ENCODE peak calls at places on chromosomes 7 and 10, in six cellular contexts. U is cardiac muscle cell, L is fibroblast of lung, I is AG10803, W is NB4, X is hepatocyte. H is an unnamed sample.

GRCh38 chr10:53025172-53025651 is 252.6 kb upstream of the MBL2 start:
- DNase-seq in U (peak; percentile 50), L (peak; percentile 6), I (no peak), W (no peak), X (no peak), H (no peak)

GRCh38 chr10:117259279-117259678 is 18.4 kb downstream of the SLC18A2 start:
- DNase-seq in U (no peak), L (no peak), I (no peak), W (peak; percentile 35), X (no peak), H (no peak)

GRCh38 chr10:3711918-3712317 is 73.1 kb downstream of the KLF6 start:
- DNase-seq in U (no peak), L (no peak), I (no peak), W (no peak), X (no peak), H (no peak)

GRCh38 chr7:52634996-52635395 is 400.4 kb upstream of the POM121L12 start:
- DNase-seq in U (peak; percentile 28), L (peak; percentile 63), I (no peak), W (no peak), X (peak; percentile 65), H (no peak)

GRCh38 chr7:37180828-37181549 is 267.7 kb downstream of the ELMO1 start:
- DNase-seq in U (no peak), L (no peak), I (no peak), W (no peak), X (no peak), H (no peak)

GRCh38 chr7:8035647-8036518 is 67.3 kb downstream of the GLCCI1 start:
- DNase-seq in U (peak; percentile 6), L (peak; percentile 25), I (peak; percentile 45), W (peak; percentile 63), X (peak; percentile 13), H (peak; percentile 56)

GRCh38 chr10:122127943-122128342 is 139.0 kb downstream of the TACC2 start:
- DNase-seq in U (peak; percentile 50), L (peak; percentile 71), I (no peak), W (no peak), X (peak; percentile 59), H (no peak)

GRCh38 chr10:96747734-96748550 is 27.6 kb upstream of the PIK3AP1 start:
- DNase-seq in U (no peak), L (no peak), I (no peak), W (peak; percentile 86), X (no peak), H (no peak)

GRCh38 chr10:114332808-114333207 is 71.5 kb downstream of the AFAP1L2 start:
- DNase-seq in U (no peak), L (no peak), I (peak; percentile 31), W (no peak), X (no peak), H (peak; percentile 20)

GRCh38 chr7:44075296-44076075 is 6.8 kb downstream of the POLM start:
- DNase-seq in U (no peak), L (no peak), I (no peak), W (no peak), X (no peak), H (no peak)

GRCh38 chr10:3623746-3624145 is 161.3 kb downstream of the KLF6 start:
- DNase-seq in U (peak; percentile 3), L (peak; percentile 86), I (peak; percentile 79), W (no peak), X (no peak), H (peak; percentile 14)

GRCh38 chr7:152341039-152341913 is 94.5 kb downstream of the KMT2C start:
- DNase-seq in U (peak; percentile 46), L (peak; percentile 64), I (peak; percentile 66), W (peak; percentile 60), X (peak; percentile 67), H (peak; percentile 79)

GRCh38 chr10:32981760-32982159 is 23.7 kb upstream of the ITGB1 start:
- DNase-seq in U (peak; percentile 12), L (peak; percentile 75), I (peak; percentile 61), W (peak; percentile 47), X (peak; percentile 62), H (peak; percentile 71)

GRCh38 chr10:126598009-126598408 is 72.5 kb downstream of the C10orf90 start:
- DNase-seq in U (peak; percentile 48), L (peak; percentile 26), I (peak; percentile 31), W (peak; percentile 50), X (peak; percentile 59), H (peak; percentile 59)

GRCh38 chr7:47852330-47853245 is 95.7 kb downstream of the PKD1L1 start:
- DNase-seq in U (peak; percentile 18), L (no peak), I (no peak), W (no peak), X (no peak), H (peak; percentile 16)

GRCh38 chr7:140454657-140455015 is 24.7 kb downstream of the MKRN1 start:
- DNase-seq in U (no peak), L (no peak), I (no peak), W (no peak), X (no peak), H (no peak)

GRCh38 chr7:30070052-30070451 is 41.8 kb downstream of the PLEKHA8 start:
- DNase-seq in U (no peak), L (no peak), I (no peak), W (no peak), X (no peak), H (no peak)

GRCh38 chr10:86955501-86956194 is 1.8 kb downstream of the MMRN2 start:
- DNase-seq in U (no peak), L (no peak), I (no peak), W (no peak), X (no peak), H (no peak)

DNA sequence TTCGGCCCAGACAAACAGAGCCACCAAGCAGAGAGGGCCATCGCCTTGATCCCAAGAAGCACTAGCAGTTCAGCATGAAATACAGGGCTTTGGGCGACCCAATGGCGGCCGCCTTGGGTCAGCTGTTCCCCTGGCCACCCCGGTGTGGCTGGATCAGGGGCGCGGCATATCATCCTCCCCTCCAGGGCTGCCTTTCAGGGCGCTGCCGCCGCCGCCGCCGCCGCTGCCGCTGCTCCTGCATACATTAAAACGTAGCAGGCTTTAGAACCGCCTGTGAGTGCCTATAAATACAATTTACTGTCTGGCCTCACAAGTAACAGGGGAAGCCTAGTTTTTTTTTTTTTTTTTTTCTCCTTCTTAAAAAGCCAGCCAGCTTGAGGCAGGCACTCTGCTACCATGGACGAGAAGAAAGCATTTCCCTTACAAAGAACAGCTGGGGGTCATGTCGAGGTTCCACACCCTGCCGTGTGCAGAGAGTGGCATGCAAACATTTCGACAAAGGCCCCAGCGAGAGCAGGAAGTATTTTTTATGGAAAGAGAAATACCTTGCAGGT is 57.7 kb upstream of the EFCAB10 start:
- DNase-seq in U (peak; percentile 76), L (no peak), I (no peak), W (no peak), X (peak; percentile 48), H (no peak)
- H3K4me3 ChIP-seq in U (peak overlapping the region; percentile 5), L (no peak overlapping the region), I (no peak overlapping the region), W (no peak overlapping the region), X (no peak overlapping the region), H (no peak overlapping the region)

GRCh38 chr7:19108985-19109946 is 8.2 kb downstream of the TWIST1 start:
- DNase-seq in U (no peak), L (no peak), I (no peak), W (no peak), X (no peak), H (no peak)

GRCh38 chr7:19111474-19112143 is 5.8 kb downstream of the TWIST1 start:
- DNase-seq in U (peak; percentile 12), L (no peak), I (no peak), W (no peak), X (no peak), H (peak; percentile 53)

GRCh38 chr7:19112290-19113000 is 5.0 kb downstream of the TWIST1 start:
- DNase-seq in U (peak; percentile 28), L (peak; percentile 87), I (peak; percentile 91), W (no peak), X (no peak), H (peak; percentile 88)

GRCh38 chr7:19110778-19111175 is 6.7 kb downstream of the TWIST1 start:
- DNase-seq in U (no peak), L (no peak), I (no peak), W (no peak), X (no peak), H (peak; percentile 49)

GRCh38 chr7:19110026-19110777 is 7.2 kb downstream of the TWIST1 start:
- DNase-seq in U (no peak), L (no peak), I (no peak), W (no peak), X (no peak), H (peak; percentile 31)
- H3K4me3 ChIP-seq in U (no peak overlapping the region), L (no peak overlapping the region), I (peak overlapping the region; percentile 99), W (no peak overlapping the region), X (no peak overlapping the region), H (no peak overlapping the region)

DNA sequence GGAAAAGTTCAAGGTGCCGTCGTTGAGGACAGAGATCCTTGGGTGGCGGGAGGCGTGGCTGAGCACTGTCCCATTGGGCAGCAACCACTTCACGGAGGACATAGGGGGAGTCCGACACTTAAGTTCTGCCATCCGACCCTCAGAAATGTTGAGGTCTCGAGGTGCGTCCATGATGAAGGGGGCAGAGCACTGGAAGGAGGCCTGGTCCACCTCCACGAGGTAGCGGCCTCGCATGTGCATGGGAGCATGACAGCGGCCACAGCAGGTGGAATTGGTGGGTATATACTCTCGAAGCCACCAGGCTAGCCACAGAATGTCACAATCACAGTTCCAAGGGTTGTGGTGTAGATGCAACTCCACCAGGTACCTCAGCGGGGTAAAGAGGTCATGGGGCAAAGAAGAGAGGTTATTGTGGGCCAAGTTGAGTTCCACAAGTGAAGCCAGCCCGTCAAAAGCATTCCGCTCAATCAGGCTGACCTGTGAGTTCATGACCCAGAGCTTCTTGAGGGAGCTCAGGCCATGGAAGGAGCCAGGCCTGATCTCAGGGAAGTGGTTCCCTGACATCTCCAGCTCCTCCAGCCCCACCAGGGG is 1.7 kb downstream of the LRRC4 start:
- DNase-seq in U (no peak), L (no peak), I (no peak), W (peak; percentile 23), X (no peak), H (no peak)
- H3K4me3 ChIP-seq in U (no peak overlapping the region), L (no peak overlapping the region), I (no peak overlapping the region), W (no peak overlapping the region), X (no peak overlapping the region), H (no peak overlapping the region)

GRCh38 chr7:143898810-143899209 is 3.2 kb downstream of the TCAF1 start:
- DNase-seq in U (no peak), L (no peak), I (no peak), W (no peak), X (no peak), H (no peak)

GRCh38 chr7:143896667-143897066 is 5.3 kb downstream of the TCAF1 start:
- DNase-seq in U (no peak), L (no peak), I (no peak), W (no peak), X (no peak), H (no peak)

GRCh38 chr7:143901710-143902587 is at the start of gene TCAF1:
- DNase-seq in U (peak; percentile 97), L (peak; percentile 94), I (peak; percentile 93), W (peak; percentile 96), X (peak; percentile 98), H (peak; percentile 92)

GRCh38 chr7:143901360-143901709 is 641 bp downstream of the TCAF1 start:
- DNase-seq in U (peak; percentile 66), L (peak; percentile 72), I (peak; percentile 54), W (no peak), X (peak; percentile 64), H (peak; percentile 46)

DNA sequence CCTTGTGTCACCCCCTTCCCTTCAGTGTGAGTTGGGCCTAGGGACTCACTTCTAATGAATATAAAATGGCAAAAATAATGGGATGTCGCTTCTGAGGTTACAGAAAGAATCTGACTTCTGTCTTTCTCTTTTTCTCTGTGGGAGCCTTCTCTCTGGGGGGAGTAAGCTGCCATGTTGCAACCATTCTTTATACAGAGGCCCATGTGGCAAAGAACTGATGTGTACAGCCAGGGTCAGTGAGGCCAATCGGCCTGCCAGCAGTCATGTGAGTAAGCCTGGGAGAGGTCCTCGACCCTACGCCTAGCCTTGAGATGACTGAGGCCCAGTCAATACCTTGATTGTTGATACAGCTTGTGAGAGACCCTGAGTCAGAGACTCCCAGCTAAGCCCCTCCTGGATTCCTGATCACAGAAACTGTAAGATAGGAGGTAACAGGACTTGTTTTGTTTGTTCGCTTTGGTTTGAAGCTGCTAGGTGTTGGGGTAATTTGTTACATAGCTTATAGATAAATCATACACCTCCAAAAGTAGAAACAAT is 1.7 kb downstream of the TCAF1 start:
- DNase-seq in U (no peak), L (peak; percentile 54), I (no peak), W (peak; percentile 25), X (peak; percentile 62), H (peak; percentile 69)
- H3K4me3 ChIP-seq in U (peak overlapping the region; percentile 64), L (peak overlapping the region; percentile 93), I (peak overlapping the region; percentile 94), W (no peak overlapping the region), X (peak overlapping the region; percentile 64), H (peak overlapping the region; percentile 82)